ENCODE peak calls at places on chromosome 4, in seven cellular contexts. One of them, this sample, is unnamed.

GRCh38 chr4:68416591-68416990 is 30.7 kb upstream of the TMPRSS11E start:
- DNase-seq in ACHN: no peak
- DNase-seq in choroid plexus epithelial cell: no peak
- DNase-seq in H4: no peak
- DNase-seq in cardiac muscle cell: no peak
- DNase-seq in HFFc6: no peak
- DNase-seq in ELR: peak; percentile 34
- DNase-seq in this sample: no peak

GRCh38 chr4:102843938-102844337 is 16.6 kb upstream of the UBE2D3 start:
- DNase-seq in ACHN: no peak
- DNase-seq in choroid plexus epithelial cell: no peak
- DNase-seq in H4: no peak
- DNase-seq in cardiac muscle cell: no peak
- DNase-seq in HFFc6: peak; percentile 36
- DNase-seq in ELR: no peak
- DNase-seq in this sample: no peak

GRCh38 chr4:2823671-2824328 is 19.8 kb upstream of the ADD1 start:
- DNase-seq in ACHN: no peak
- DNase-seq in choroid plexus epithelial cell: no peak
- DNase-seq in H4: no peak
- DNase-seq in cardiac muscle cell: no peak
- DNase-seq in HFFc6: no peak
- DNase-seq in ELR: no peak
- DNase-seq in this sample: no peak

GRCh38 chr4:13546374-13546854 is 2.1 kb upstream of the NKX3-2 start:
- DNase-seq in ACHN: no peak
- DNase-seq in choroid plexus epithelial cell: no peak
- DNase-seq in H4: no peak
- DNase-seq in cardiac muscle cell: no peak
- DNase-seq in HFFc6: no peak
- DNase-seq in ELR: peak; percentile 43
- DNase-seq in this sample: no peak

GRCh38 chr4:2837110-2837903 is 6.3 kb upstream of the ADD1 start:
- DNase-seq in ACHN: no peak
- DNase-seq in choroid plexus epithelial cell: no peak
- DNase-seq in H4: no peak
- DNase-seq in cardiac muscle cell: no peak
- DNase-seq in HFFc6: no peak
- DNase-seq in ELR: no peak
- DNase-seq in this sample: peak; percentile 31

GRCh38 chr4:18850763-18851331 is 829.3 kb upstream of the LCORL start:
- DNase-seq in ACHN: no peak
- DNase-seq in choroid plexus epithelial cell: no peak
- DNase-seq in H4: no peak
- DNase-seq in cardiac muscle cell: no peak
- DNase-seq in HFFc6: peak; percentile 59
- DNase-seq in ELR: peak; percentile 17
- DNase-seq in this sample: no peak

GRCh38 chr4:143768007-143768591 is 67.6 kb upstream of the FREM3 start:
- DNase-seq in ACHN: no peak
- DNase-seq in choroid plexus epithelial cell: no peak
- DNase-seq in H4: peak; percentile 74
- DNase-seq in cardiac muscle cell: no peak
- DNase-seq in HFFc6: peak; percentile 34
- DNase-seq in ELR: no peak
- DNase-seq in this sample: no peak

GRCh38 chr4:26782830-26783202 is 77.8 kb upstream of the STIM2 start:
- DNase-seq in ACHN: no peak
- DNase-seq in choroid plexus epithelial cell: peak; percentile 23
- DNase-seq in H4: no peak
- DNase-seq in cardiac muscle cell: no peak
- DNase-seq in HFFc6: no peak
- DNase-seq in ELR: no peak
- DNase-seq in this sample: no peak

GRCh38 chr4:118823471-118823870 is 12.5 kb downstream of the SEC24D start:
- DNase-seq in ACHN: no peak
- DNase-seq in choroid plexus epithelial cell: no peak
- DNase-seq in H4: no peak
- DNase-seq in cardiac muscle cell: no peak
- DNase-seq in HFFc6: no peak
- DNase-seq in ELR: no peak
- DNase-seq in this sample: no peak

GRCh38 chr4:10082459-10083272 is 33.9 kb downstream of the WDR1 start:
- DNase-seq in ACHN: no peak
- DNase-seq in choroid plexus epithelial cell: no peak
- DNase-seq in H4: no peak
- DNase-seq in cardiac muscle cell: no peak
- DNase-seq in HFFc6: no peak
- DNase-seq in ELR: no peak
- DNase-seq in this sample: no peak

GRCh38 chr4:102823897-102824296 is 3.5 kb downstream of the UBE2D3 start:
- DNase-seq in ACHN: no peak
- DNase-seq in choroid plexus epithelial cell: peak; percentile 54
- DNase-seq in H4: no peak
- DNase-seq in cardiac muscle cell: no peak
- DNase-seq in HFFc6: no peak
- DNase-seq in ELR: no peak
- DNase-seq in this sample: no peak

GRCh38 chr4:11421116-11421515 is 7.6 kb downstream of the HS3ST1 start:
- DNase-seq in ACHN: no peak
- DNase-seq in choroid plexus epithelial cell: no peak
- DNase-seq in H4: no peak
- DNase-seq in cardiac muscle cell: no peak
- DNase-seq in HFFc6: no peak
- DNase-seq in ELR: no peak
- DNase-seq in this sample: no peak

GRCh38 chr4:142818009-142818408 is 28.1 kb downstream of the INPP4B start:
- DNase-seq in ACHN: no peak
- DNase-seq in choroid plexus epithelial cell: peak; percentile 41
- DNase-seq in H4: peak; percentile 55
- DNase-seq in cardiac muscle cell: no peak
- DNase-seq in HFFc6: peak; percentile 6
- DNase-seq in ELR: peak; percentile 24
- DNase-seq in this sample: no peak

GRCh38 chr4:183171484-183172267 is 72.6 kb downstream of the WWC2 start:
- DNase-seq in ACHN: peak; percentile 5
- DNase-seq in choroid plexus epithelial cell: no peak
- DNase-seq in H4: no peak
- DNase-seq in cardiac muscle cell: no peak
- DNase-seq in HFFc6: no peak
- DNase-seq in ELR: peak; percentile 21
- DNase-seq in this sample: no peak

GRCh38 chr4:147985376-147985775 is 253.5 kb downstream of the ARHGAP10 start:
- DNase-seq in ACHN: no peak
- DNase-seq in choroid plexus epithelial cell: no peak
- DNase-seq in H4: no peak
- DNase-seq in cardiac muscle cell: no peak
- DNase-seq in HFFc6: no peak
- DNase-seq in ELR: no peak
- DNase-seq in this sample: no peak

GRCh38 chr4:12861422-12861821 is 622.7 kb downstream of the RAB28 start:
- DNase-seq in ACHN: no peak
- DNase-seq in choroid plexus epithelial cell: no peak
- DNase-seq in H4: no peak
- DNase-seq in cardiac muscle cell: no peak
- DNase-seq in HFFc6: no peak
- DNase-seq in ELR: no peak
- DNase-seq in this sample: no peak

GRCh38 chr4:173457893-173458292 is 59.0 kb upstream of the SCRG1 start:
- DNase-seq in ACHN: no peak
- DNase-seq in choroid plexus epithelial cell: no peak
- DNase-seq in H4: no peak
- DNase-seq in cardiac muscle cell: no peak
- DNase-seq in HFFc6: no peak
- DNase-seq in ELR: no peak
- DNase-seq in this sample: no peak

GRCh38 chr4:173990879-173991231 is 292.6 kb downstream of the FBXO8 start:
- DNase-seq in ACHN: no peak
- DNase-seq in choroid plexus epithelial cell: peak; percentile 25
- DNase-seq in H4: no peak
- DNase-seq in cardiac muscle cell: peak; percentile 87
- DNase-seq in HFFc6: no peak
- DNase-seq in ELR: no peak
- DNase-seq in this sample: no peak

GRCh38 chr4:188246488-188246887 is 107.2 kb downstream of the TRIML1 start:
- DNase-seq in ACHN: no peak
- DNase-seq in choroid plexus epithelial cell: no peak
- DNase-seq in H4: peak; percentile 10
- DNase-seq in cardiac muscle cell: no peak
- DNase-seq in HFFc6: no peak
- DNase-seq in ELR: peak; percentile 23
- DNase-seq in this sample: no peak

GRCh38 chr4:43163101-43163792 is 270.7 kb downstream of the GRXCR1 start:
- DNase-seq in ACHN: no peak
- DNase-seq in choroid plexus epithelial cell: no peak
- DNase-seq in H4: no peak
- DNase-seq in cardiac muscle cell: no peak
- DNase-seq in HFFc6: no peak
- DNase-seq in ELR: no peak
- DNase-seq in this sample: no peak

GRCh38 chr4:1172971-1173757 is 781 bp upstream of the SPON2 start:
- DNase-seq in ACHN: no peak
- DNase-seq in choroid plexus epithelial cell: peak; percentile 86
- DNase-seq in H4: peak; percentile 86
- DNase-seq in cardiac muscle cell: no peak
- DNase-seq in HFFc6: peak; percentile 64
- DNase-seq in ELR: no peak
- DNase-seq in this sample: peak; percentile 59

GRCh38 chr4:185518069-185518468 is 17.2 kb downstream of the PDLIM3 start:
- DNase-seq in ACHN: no peak
- DNase-seq in choroid plexus epithelial cell: no peak
- DNase-seq in H4: no peak
- DNase-seq in cardiac muscle cell: peak; percentile 34
- DNase-seq in HFFc6: no peak
- DNase-seq in ELR: no peak
- DNase-seq in this sample: no peak

GRCh38 chr4:91064157-91064853 is 937.1 kb downstream of the CCSER1 start:
- DNase-seq in ACHN: no peak
- DNase-seq in choroid plexus epithelial cell: peak; percentile 63
- DNase-seq in H4: peak; percentile 94
- DNase-seq in cardiac muscle cell: peak; percentile 76
- DNase-seq in HFFc6: no peak
- DNase-seq in ELR: no peak
- DNase-seq in this sample: no peak

GRCh38 chr4:110653602-110654253 is 30.9 kb upstream of the PITX2 start:
- DNase-seq in ACHN: no peak
- DNase-seq in choroid plexus epithelial cell: no peak
- DNase-seq in H4: no peak
- DNase-seq in cardiac muscle cell: no peak
- DNase-seq in HFFc6: no peak
- DNase-seq in ELR: no peak
- DNase-seq in this sample: no peak

GRCh38 chr4:186096681-186097080 is 7.8 kb upstream of the FAM149A start:
- DNase-seq in ACHN: no peak
- DNase-seq in choroid plexus epithelial cell: no peak
- DNase-seq in H4: no peak
- DNase-seq in cardiac muscle cell: no peak
- DNase-seq in HFFc6: no peak
- DNase-seq in ELR: no peak
- DNase-seq in this sample: no peak